ENCODE peak calls at places on chromosomes 5 and 9, in seven cellular contexts. N, O, F, U, P, D and A are unnamed samples.

GRCh38 chr9:111375817-111376564 is 46.0 kb upstream of the OR2K2 start:
- DNase-seq in N (no peak), O (no peak), F (no peak), U (no peak), P (no peak), D (no peak), A (no peak)

GRCh38 chr5:133287500-133287899 is 235.7 kb downstream of the HSPA4 start:
- DNase-seq in N (peak), O (no peak), F (no peak), U (peak), P (peak), D (peak), A (peak)

GRCh38 chr9:133731876-133732321 is 6.3 kb downstream of the SARDH start:
- DNase-seq in N (peak), O (no peak), F (no peak), U (no peak), P (no peak), D (peak), A (no peak)

GRCh38 chr5:57094753-57095683 is 78.8 kb upstream of the GPBP1 start:
- DNase-seq in N (no peak), O (no peak), F (no peak), U (no peak), P (no peak), D (peak), A (no peak)

GRCh38 chr5:96387616-96388015 is 45.4 kb downstream of the PCSK1 start:
- DNase-seq in N (no peak), O (no peak), F (no peak), U (no peak), P (no peak), D (no peak), A (no peak)

GRCh38 chr5:17022296-17022695 is 86.2 kb upstream of the MYO10 start:
- DNase-seq in N (peak), O (no peak), F (no peak), U (no peak), P (no peak), D (no peak), A (no peak)

GRCh38 chr5:42876375-42876844 is 64.7 kb upstream of the SELENOP start:
- DNase-seq in N (no peak), O (no peak), F (no peak), U (no peak), P (no peak), D (no peak), A (no peak)

GRCh38 chr9:130186839-130187522 is 14.8 kb downstream of the NCS1 start:
- DNase-seq in N (peak), O (no peak), F (peak), U (no peak), P (no peak), D (peak), A (no peak)

GRCh38 chr5:7492371-7492770 is 96.4 kb downstream of the ADCY2 start:
- DNase-seq in N (no peak), O (no peak), F (no peak), U (no peak), P (no peak), D (no peak), A (no peak)

GRCh38 chr5:170312666-170313065 is 15.1 kb upstream of the LCP2 start:
- DNase-seq in N (peak), O (no peak), F (no peak), U (peak), P (no peak), D (no peak), A (no peak)

GRCh38 chr9:27118916-27119315 is 9.9 kb downstream of the TEK start:
- DNase-seq in N (peak), O (no peak), F (no peak), U (no peak), P (no peak), D (no peak), A (no peak)

GRCh38 chr9:5622019-5622418 is 6.9 kb upstream of the RIC1 start:
- DNase-seq in N (peak), O (no peak), F (no peak), U (no peak), P (no peak), D (no peak), A (no peak)

GRCh38 chr5:158560170-158560569 is 539.5 kb downstream of the EBF1 start:
- DNase-seq in N (no peak), O (peak), F (peak), U (peak), P (no peak), D (no peak), A (no peak)

GRCh38 chr5:35859101-35859661 is 2.5 kb downstream of the IL7R start:
- DNase-seq in N (peak), O (no peak), F (no peak), U (peak), P (no peak), D (no peak), A (peak)

GRCh38 chr5:139108056-139108811 is 89.9 kb downstream of the SIL1 start:
- DNase-seq in N (peak), O (no peak), F (no peak), U (no peak), P (no peak), D (no peak), A (no peak)

GRCh38 chr9:16092627-16093091 is 539.8 kb downstream of the CCDC171 start:
- DNase-seq in N (no peak), O (no peak), F (peak), U (no peak), P (no peak), D (no peak), A (no peak)

GRCh38 chr9:73199886-73200285 is 48.2 kb downstream of the ANXA1 start:
- DNase-seq in N (no peak), O (no peak), F (no peak), U (peak), P (no peak), D (no peak), A (no peak)

GRCh38 chr5:163489745-163490075 is 15.7 kb upstream of the MAT2B start:
- DNase-seq in N (no peak), O (no peak), F (no peak), U (no peak), P (no peak), D (no peak), A (no peak)

GRCh38 chr5:132559661-132560060 is 2.9 kb downstream of the RAD50 start:
- DNase-seq in N (no peak), O (no peak), F (no peak), U (no peak), P (no peak), D (no peak), A (no peak)

GRCh38 chr9:126157826-126158431 is 168.7 kb upstream of the MVB12B start:
- DNase-seq in N (no peak), O (no peak), F (no peak), U (no peak), P (no peak), D (no peak), A (no peak)